ENCODE peak calls at places on chromosomes 16 and 17, in four cellular contexts. Q is Karpas-422, H is mammary epithelial cell, J is H9. B is an unnamed sample.
A peak's percentile ranks its signal among the peaks of the same experiment; 100 is the strongest.

GRCh38 chr17:73784015-73784603 is 139.9 kb upstream of the SDK2 start:
- DNase-seq in J (no peak), Q (no peak), H (no peak), B (no peak)

GRCh38 chr17:55722742-55723487 is at the start of gene TMEM100:
- DNase-seq in H (no peak), J (no peak), Q (no peak), B (peak; percentile 84)

GRCh38 chr17:81517339-81518112 is 4.9 kb upstream of the ACTG1 start:
- DNase-seq in J (peak; percentile 70), H (no peak), Q (peak; percentile 65), B (no peak)

GRCh38 chr17:30858556-30859250 is 26.9 kb downstream of the ATAD5 start:
- DNase-seq in J (no peak), H (no peak), Q (no peak), B (peak; percentile 27)

GRCh38 chr17:17089796-17090641 is 47.8 kb downstream of the MPRIP start:
- DNase-seq in Q (no peak), J (no peak), H (no peak), B (no peak)

GRCh38 chr17:18016426-18016825 is 22.5 kb downstream of the ATPAF2 start:
- DNase-seq in Q (no peak), H (no peak), J (no peak), B (no peak)

GRCh38 chr17:39643271-39643670 is 6.3 kb downstream of the STARD3 start:
- DNase-seq in Q (no peak), H (no peak), J (no peak), B (peak; percentile 36)

GRCh38 chr16:50548659-50549560 is 714 bp downstream of the NKD1 start:
- DNase-seq in Q (no peak), H (peak; percentile 18), J (no peak), B (no peak)

GRCh38 chr16:10253344-10253855 is 71.2 kb upstream of the GRIN2A start:
- DNase-seq in H (no peak), Q (no peak), J (no peak), B (no peak)

GRCh38 chr17:4771519-4772234 is at the start of gene TM4SF5:
- DNase-seq in J (no peak), Q (no peak), H (peak; percentile 6), B (no peak)

GRCh38 chr16:31875112-31875803 is 1.7 kb downstream of the ZNF267 start:
- DNase-seq in H (peak; percentile 70), J (no peak), Q (peak; percentile 85), B (peak; percentile 59)

GRCh38 chr16:57186630-57187507 is 740 bp downstream of the RSPRY1 start:
- DNase-seq in H (peak; percentile 32), J (peak; percentile 28), Q (peak; percentile 56), B (peak; percentile 12)

GRCh38 chr17:76191891-76192290 is 48.4 kb downstream of the RNF157 start:
- DNase-seq in Q (no peak), H (no peak), J (no peak), B (no peak)

GRCh38 chr16:46801428-46802049 is 29.4 kb downstream of the C16orf87 start:
- DNase-seq in H (no peak), J (no peak), Q (no peak), B (no peak)

GRCh38 chr16:30964540-30965226 is 7.1 kb downstream of the SETD1A start:
- DNase-seq in H (no peak), Q (no peak), J (no peak), B (no peak)

GRCh38 chr17:44293509-44294226 is 14.7 kb upstream of the RUNDC3A start:
- DNase-seq in Q (no peak), J (no peak), H (no peak), B (no peak)

GRCh38 chr17:38982858-38983746 is 15.9 kb upstream of the FBXO47 start:
- DNase-seq in H (peak; percentile 38), J (peak; percentile 62), Q (peak; percentile 88), B (peak; percentile 35)

GRCh38 chr17:20267459-20267842 is 199.9 kb downstream of the LGALS9B start:
- DNase-seq in J (no peak), H (no peak), Q (no peak), B (no peak)

GRCh38 chr17:45705123-45706009 is 78.8 kb upstream of the CRHR1 start:
- DNase-seq in Q (no peak), J (no peak), H (peak; percentile 95), B (peak; percentile 43)

GRCh38 chr16:67403976-67404555 is 10.8 kb upstream of the TPPP3 start:
- DNase-seq in H (no peak), Q (no peak), J (no peak), B (no peak)

GRCh38 chr17:14792751-14793150 is 472.4 kb downstream of the PMP22 start:
- DNase-seq in J (no peak), Q (no peak), H (peak; percentile 78), B (no peak)

GRCh38 chr17:9021985-9022552 is 759 bp downstream of the NTN1 start:
- DNase-seq in J (peak; percentile 58), H (peak; percentile 51), Q (no peak), B (peak; percentile 27)

DNA sequence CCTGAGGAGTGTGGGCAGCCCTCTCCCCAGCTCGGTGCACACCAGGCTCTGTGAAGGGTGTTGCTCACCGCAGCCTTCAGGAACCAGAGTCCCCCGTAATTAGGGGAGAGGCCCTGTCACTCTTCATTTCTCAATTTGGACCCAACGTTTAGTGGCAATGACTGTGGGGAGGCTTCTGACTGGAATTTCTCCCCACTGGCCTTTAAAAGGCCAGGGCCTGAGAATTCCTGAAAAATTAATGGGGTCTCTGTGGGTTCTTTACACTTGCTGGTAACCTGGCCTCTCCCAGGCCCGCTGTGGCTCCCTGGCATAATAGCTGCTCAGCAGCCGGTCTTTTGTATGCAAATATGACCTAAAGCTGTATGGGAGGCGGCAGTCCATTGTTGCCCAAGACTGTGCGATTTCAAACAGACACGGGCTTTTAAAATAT is 209.7 kb downstream of the MSI2 start:
- DNase-seq in Q (peak; percentile 71), J (peak; percentile 81), H (no peak), B (no peak)
- H3K27ac ChIP-seq in Q (peak overlapping the region; percentile 83), J (no peak overlapping the region), H (no peak overlapping the region), B (peak overlapping the region; percentile 16)

DNA sequence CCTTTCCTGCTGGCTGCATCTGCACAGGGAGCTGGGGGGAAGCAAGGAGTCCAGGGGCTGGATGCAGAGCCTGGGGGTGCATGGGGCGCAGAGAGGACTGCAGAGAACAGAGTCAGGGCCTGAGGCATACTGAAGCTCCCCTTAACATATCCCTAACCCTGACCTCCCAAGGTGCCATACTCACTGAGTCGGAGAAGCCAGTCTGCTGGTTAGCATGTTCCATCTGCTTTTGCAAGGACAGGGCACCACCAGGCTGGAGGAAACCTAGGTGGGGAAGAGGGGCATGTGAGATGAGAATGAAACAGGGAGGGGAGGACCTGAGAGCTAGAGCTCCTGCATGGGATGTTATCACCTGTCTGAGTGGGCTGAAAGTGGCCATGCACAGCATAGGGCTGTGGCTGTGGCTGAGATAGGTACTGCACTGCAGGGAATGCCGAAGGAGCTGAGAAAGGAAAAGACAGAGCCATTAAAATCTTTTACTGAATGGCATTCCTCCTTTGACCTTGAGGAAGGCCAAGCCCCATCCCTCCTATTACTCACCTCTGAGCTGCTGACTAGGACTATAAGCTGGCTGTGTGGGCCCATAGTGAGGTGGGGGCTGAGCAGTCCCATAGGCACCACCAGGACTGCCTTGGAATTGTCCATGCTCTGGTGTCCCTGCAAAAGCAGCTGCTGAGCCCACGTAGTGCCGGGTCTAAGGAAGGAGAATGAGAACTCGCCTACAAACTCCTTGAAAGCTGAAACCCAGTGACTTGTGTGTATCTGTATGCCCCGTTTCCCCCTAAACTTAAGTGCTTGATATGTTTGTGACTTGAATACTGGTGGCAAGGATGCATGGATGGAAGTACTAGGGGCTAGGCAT is 1.9 kb downstream of the GPS2 start:
- DNase-seq in H (peak; percentile 9), Q (peak; percentile 74), J (peak; percentile 60), B (no peak)
- H3K9ac ChIP-seq in H (no peak overlapping the region), Q (peak overlapping the region; percentile 78), J (no peak overlapping the region), B (no peak overlapping the region)

GRCh38 chr16:22229881-22230280 is 23.8 kb downstream of the EEF2K start:
- DNase-seq in H (no peak), Q (no peak), J (no peak), B (no peak)

GRCh38 chr16:22233050-22233405 is 26.9 kb downstream of the EEF2K start:
- DNase-seq in Q (no peak), J (no peak), H (no peak), B (no peak)

GRCh38 chr16:22235839-22236745 is 30.0 kb downstream of the EEF2K start:
- DNase-seq in J (no peak), H (no peak), Q (no peak), B (no peak)

GRCh38 chr16:22232277-22233049 is 26.4 kb downstream of the EEF2K start:
- DNase-seq in H (peak; percentile 72), J (no peak), Q (no peak), B (peak; percentile 66)
- H3K4me2 ChIP-seq in H (no peak overlapping the region), J (no peak overlapping the region), Q (no peak overlapping the region), B (no peak overlapping the region)

DNA sequence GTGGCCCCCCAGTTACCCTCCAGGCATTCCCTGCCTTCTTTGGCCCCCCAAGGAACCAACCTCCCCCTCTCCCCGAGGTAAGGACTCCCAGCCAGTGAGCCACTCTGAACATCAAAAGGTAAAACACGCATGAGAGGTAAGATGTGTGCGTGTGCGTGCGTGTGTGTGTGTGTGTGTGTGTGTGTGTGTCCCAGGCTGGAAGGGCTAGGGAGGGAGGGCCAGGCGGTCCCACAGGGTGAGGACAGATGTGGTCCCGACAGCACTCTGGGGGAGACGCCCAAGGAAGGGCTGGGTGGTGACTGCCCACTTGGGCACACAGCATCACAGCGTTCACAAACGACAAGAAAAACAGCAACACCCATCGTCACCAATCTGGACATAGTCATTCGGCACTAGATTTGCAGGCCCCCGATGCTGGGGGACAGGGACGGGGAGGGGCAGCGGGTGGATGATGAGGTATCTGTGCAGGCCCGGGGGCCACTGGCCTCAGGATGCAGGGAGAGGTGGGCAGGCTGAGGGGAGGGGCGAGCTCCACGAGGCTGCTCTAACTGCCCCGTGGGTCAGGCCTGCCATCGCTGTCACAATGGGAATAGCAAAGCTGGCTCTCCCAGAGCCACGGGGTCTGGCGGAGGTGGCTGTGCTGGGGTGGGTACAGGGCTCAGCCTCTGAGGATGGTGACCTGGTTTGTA is 16.3 kb downstream of the MNT start:
- DNase-seq in Q (no peak), J (no peak), H (no peak), B (no peak)
- H3K27ac ChIP-seq in Q (no peak overlapping the region), J (no peak overlapping the region), H (no peak overlapping the region), B (no peak overlapping the region)

DNA sequence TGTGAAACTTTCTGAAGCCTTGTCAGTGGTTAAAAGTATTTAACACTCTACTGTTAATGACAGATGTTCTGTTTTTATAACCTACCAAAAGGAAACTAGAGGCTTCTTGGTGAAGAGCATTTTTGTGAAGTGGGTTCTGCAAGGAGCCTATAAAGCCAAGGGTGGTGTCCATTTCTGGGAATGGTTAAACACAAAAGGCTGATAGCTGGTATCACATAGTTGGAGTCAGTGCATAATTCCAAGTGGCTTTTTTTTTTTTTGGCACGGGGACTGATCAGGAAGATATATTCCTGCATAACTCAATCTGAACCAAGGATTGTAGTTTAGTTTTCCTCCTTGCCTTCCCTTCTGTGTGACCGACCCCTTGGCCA is 27.6 kb upstream of the KPNB1 start:
- DNase-seq in J (no peak), H (no peak), Q (no peak), B (peak; percentile 9)
- H3K9ac ChIP-seq in J (no peak overlapping the region), H (no peak overlapping the region), Q (no peak overlapping the region), B (peak overlapping the region; percentile 55)

DNA sequence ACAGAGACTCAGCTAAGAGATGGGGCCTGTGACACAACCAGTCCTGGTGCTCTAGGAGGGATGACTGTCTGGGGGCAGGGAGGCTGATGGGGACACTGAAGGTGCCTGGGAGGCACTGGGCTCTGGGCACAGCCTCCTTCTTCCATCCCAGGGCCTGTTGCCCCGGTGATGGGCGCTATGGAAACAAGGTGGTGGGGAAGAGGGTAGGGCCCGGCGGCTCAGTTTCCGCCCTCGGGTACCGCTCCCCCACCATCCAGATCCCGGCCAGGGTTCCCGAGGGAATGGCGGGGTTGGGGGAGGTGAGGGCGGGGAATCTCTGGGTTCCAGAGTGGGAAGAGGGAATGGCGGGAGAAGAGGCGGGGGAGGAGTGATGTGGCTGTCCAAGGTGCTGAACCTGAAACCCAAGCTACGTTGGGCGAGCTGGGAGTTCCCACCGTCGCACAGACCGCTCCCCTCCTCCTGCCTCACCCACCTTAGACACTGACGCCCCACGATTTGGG is 981 bp downstream of the KCNH4 start:
- DNase-seq in H (peak; percentile 20), Q (peak; percentile 61), J (peak; percentile 88), B (no peak)
- H3K4me2 ChIP-seq in H (no peak overlapping the region), Q (no peak overlapping the region), J (peak overlapping the region; percentile 60), B (peak overlapping the region; percentile 32)

B was measured in astrocyte.